ENCODE peak calls at places on chromosome 20, in eight cellular contexts. J, T, F, E, R, Y, S and D are unnamed samples.

GRCh38 chr20:17624551-17625245 is 54.8 kb downstream of the DSTN start:
- DNase-seq in J (peak; percentile 5), T (no peak), F (no peak), E (no peak), R (no peak), Y (no peak), S (no peak), D (no peak)

GRCh38 chr20:35978041-35978513 is 9.7 kb downstream of the CNBD2 start:
- DNase-seq in J (no peak), T (peak; percentile 77), F (no peak), E (peak; percentile 50), R (no peak), Y (no peak), S (no peak), D (peak; percentile 38)

GRCh38 chr20:54244113-54244512 is 36.2 kb downstream of the PFDN4 start:
- DNase-seq in J (no peak), T (no peak), F (no peak), E (no peak), R (no peak), Y (no peak), S (no peak), D (no peak)

GRCh38 chr20:44901972-44902371 is 7.9 kb upstream of the PABPC1L start:
- DNase-seq in J (no peak), T (peak; percentile 56), F (no peak), E (peak; percentile 70), R (no peak), Y (no peak), S (no peak), D (no peak)

GRCh38 chr20:15342987-15343639 is 1005.7 kb upstream of the FLRT3 start:
- DNase-seq in J (no peak), T (no peak), F (no peak), E (no peak), R (no peak), Y (no peak), S (no peak), D (no peak)

GRCh38 chr20:33172781-33173180 is 4.8 kb downstream of the BPIFA2 start:
- DNase-seq in J (no peak), T (peak; percentile 34), F (no peak), E (peak; percentile 5), R (no peak), Y (no peak), S (no peak), D (no peak)

GRCh38 chr20:46114449-46114848 is 3.7 kb upstream of the CD40 start:
- DNase-seq in J (no peak), T (no peak), F (no peak), E (no peak), R (no peak), Y (no peak), S (no peak), D (no peak)

GRCh38 chr20:9985773-9986172 is 49.0 kb upstream of the ANKEF1 start:
- DNase-seq in J (no peak), T (no peak), F (no peak), E (no peak), R (no peak), Y (no peak), S (no peak), D (no peak)

GRCh38 chr20:15154070-15154469 is 816.7 kb upstream of the FLRT3 start:
- DNase-seq in J (no peak), T (no peak), F (no peak), E (no peak), R (no peak), Y (no peak), S (no peak), D (no peak)

GRCh38 chr20:38970302-38970701 is 8.2 kb downstream of the DHX35 start:
- DNase-seq in J (no peak), T (peak; percentile 83), F (no peak), E (peak; percentile 85), R (no peak), Y (no peak), S (no peak), D (no peak)

GRCh38 chr20:21125072-21125848 is 622 bp upstream of the KIZ start:
- DNase-seq in J (no peak), T (peak; percentile 55), F (peak; percentile 60), E (peak; percentile 29), R (peak; percentile 26), Y (no peak), S (no peak), D (no peak)

GRCh38 chr20:33852971-33853813 is 42.0 kb downstream of the CHMP4B start:
- DNase-seq in J (no peak), T (no peak), F (no peak), E (no peak), R (no peak), Y (no peak), S (no peak), D (no peak)

GRCh38 chr20:17874271-17875105 is 94.1 kb downstream of the SNX5 start:
- DNase-seq in J (no peak), T (no peak), F (no peak), E (no peak), R (no peak), Y (no peak), S (no peak), D (no peak)

GRCh38 chr20:50745634-50746137 is 14.3 kb downstream of the PARD6B start:
- DNase-seq in J (no peak), T (no peak), F (peak; percentile 39), E (no peak), R (no peak), Y (no peak), S (no peak), D (no peak)

GRCh38 chr20:48421547-48421946 is 406.3 kb downstream of the PREX1 start:
- DNase-seq in J (no peak), T (no peak), F (no peak), E (no peak), R (no peak), Y (no peak), S (no peak), D (no peak)

GRCh38 chr20:51529758-51530157 is 12.8 kb downstream of the NFATC2 start:
- DNase-seq in J (no peak), T (no peak), F (no peak), E (no peak), R (no peak), Y (peak; percentile 56), S (no peak), D (no peak)

GRCh38 chr20:58139849-58140786 is 88.3 kb downstream of the ANKRD60 start:
- DNase-seq in J (no peak), T (no peak), F (no peak), E (no peak), R (no peak), Y (no peak), S (no peak), D (no peak)

GRCh38 chr20:61692476-61692875 is 373.2 kb downstream of the TAF4 start:
- DNase-seq in J (no peak), T (no peak), F (no peak), E (no peak), R (no peak), Y (no peak), S (no peak), D (no peak)

GRCh38 chr20:25339608-25340007 is 51.0 kb downstream of the ABHD12 start:
- DNase-seq in J (no peak), T (no peak), F (no peak), E (no peak), R (no peak), Y (no peak), S (no peak), D (no peak)

GRCh38 chr20:60751826-60752225 is 500.2 kb upstream of the CDH4 start:
- DNase-seq in J (no peak), T (no peak), F (no peak), E (no peak), R (no peak), Y (no peak), S (no peak), D (no peak)

GRCh38 chr20:5120189-5120484 is 379 bp upstream of the PCNA start:
- DNase-seq in J (no peak), T (no peak), F (no peak), E (no peak), R (no peak), Y (no peak), S (no peak), D (no peak)

GRCh38 chr20:19934792-19935491 is 82.2 kb upstream of the NAA20 start:
- DNase-seq in J (peak; percentile 58), T (no peak), F (peak; percentile 89), E (peak; percentile 23), R (no peak), Y (no peak), S (peak; percentile 94), D (no peak)

GRCh38 chr20:17936791-17937687 is 31.6 kb downstream of the SNX5 start:
- DNase-seq in J (peak; percentile 76), T (peak; percentile 46), F (peak; percentile 66), E (peak; percentile 57), R (no peak), Y (no peak), S (peak; percentile 79), D (no peak)

GRCh38 chr20:63325554-63326313 is 32.7 kb downstream of the COL20A1 start:
- DNase-seq in J (peak; percentile 9), T (no peak), F (no peak), E (no peak), R (no peak), Y (peak; percentile 1), S (no peak), D (no peak)

GRCh38 chr20:42686057-42686456 is 503.6 kb downstream of the PTPRT start:
- DNase-seq in J (no peak), T (no peak), F (no peak), E (no peak), R (no peak), Y (no peak), S (no peak), D (no peak)

GRCh38 chr20:62239278-62239879 is 1.1 kb downstream of the OSBPL2 start:
- DNase-seq in J (no peak), T (no peak), F (peak; percentile 40), E (no peak), R (no peak), Y (no peak), S (no peak), D (no peak)

GRCh38 chr20:25389858-25390537 is 637 bp downstream of the ABHD12 start:
- DNase-seq in J (peak; percentile 33), T (no peak), F (peak; percentile 40), E (no peak), R (peak; percentile 43), Y (no peak), S (peak; percentile 34), D (peak; percentile 54)